ENCODE peak calls at places on chromosomes 12 and 14, in six cellular contexts. Y is IMR-90, J is astrocyte, U is GM23338, K is fibroblast of lung, W is RWPE2. Q is an unnamed sample.

GRCh38 chr12:53414756-53415417 is 8.8 kb upstream of the AMHR2 start:
- DNase-seq in Y (no peak), J (no peak), U (no peak), K (no peak), W (no peak), Q (no peak)

GRCh38 chr12:99732121-99732520 is 84.6 kb downstream of the GARIN6 start:
- DNase-seq in Y (no peak), J (no peak), U (no peak), K (no peak), W (no peak), Q (no peak)

GRCh38 chr14:99604766-99605298 is 825 bp upstream of the CCDC85C start:
- DNase-seq in Y (peak; percentile 33), J (peak; percentile 14), U (peak; percentile 60), K (peak; percentile 48), W (no peak), Q (no peak)

GRCh38 chr12:29070309-29070708 is 78.8 kb upstream of the FAR2 start:
- DNase-seq in Y (no peak), J (no peak), U (peak; percentile 60), K (no peak), W (no peak), Q (no peak)

GRCh38 chr14:51517116-51517515 is 134.6 kb upstream of the FRMD6 start:
- DNase-seq in Y (no peak), J (no peak), U (no peak), K (no peak), W (no peak), Q (no peak)

GRCh38 chr12:88578274-88578673 is 2.0 kb downstream of the KITLG start:
- DNase-seq in Y (no peak), J (peak; percentile 39), U (no peak), K (peak; percentile 53), W (no peak), Q (no peak)

GRCh38 chr12:2053675-2054070 is 886 bp downstream of the CACNA1C start:
- DNase-seq in Y (no peak), J (no peak), U (peak; percentile 50), K (no peak), W (no peak), Q (no peak)

GRCh38 chr12:115176741-115177400 is 492.9 kb upstream of the TBX3 start:
- DNase-seq in Y (no peak), J (peak; percentile 41), U (no peak), K (peak; percentile 45), W (no peak), Q (no peak)

GRCh38 chr12:7716391-7716790 is 5.2 kb downstream of the DPPA3 start:
- DNase-seq in Y (no peak), J (no peak), U (peak; percentile 59), K (no peak), W (no peak), Q (no peak)

GRCh38 chr14:21382886-21383847 is 652 bp downstream of the SUPT16H start:
- DNase-seq in Y (peak; percentile 51), J (peak; percentile 54), U (peak; percentile 57), K (peak; percentile 64), W (peak; percentile 78), Q (no peak)

GRCh38 chr12:127241056-127241830 is 1025.7 kb upstream of the TMEM132C start:
- DNase-seq in Y (no peak), J (peak; percentile 87), U (no peak), K (peak; percentile 89), W (peak; percentile 85), Q (no peak)

GRCh38 chr12:39442895-39443703 is at the start of gene KIF21A:
- DNase-seq in Y (peak; percentile 61), J (peak; percentile 81), U (peak; percentile 90), K (peak; percentile 91), W (peak; percentile 89), Q (peak; percentile 55)
- TF ChIP-seq CTCF in Y (peak; percentile 45), J (no peak), U (peak; percentile 20), K (peak; percentile 33), W (peak; percentile 52), Q (peak; percentile 39)

DNA sequence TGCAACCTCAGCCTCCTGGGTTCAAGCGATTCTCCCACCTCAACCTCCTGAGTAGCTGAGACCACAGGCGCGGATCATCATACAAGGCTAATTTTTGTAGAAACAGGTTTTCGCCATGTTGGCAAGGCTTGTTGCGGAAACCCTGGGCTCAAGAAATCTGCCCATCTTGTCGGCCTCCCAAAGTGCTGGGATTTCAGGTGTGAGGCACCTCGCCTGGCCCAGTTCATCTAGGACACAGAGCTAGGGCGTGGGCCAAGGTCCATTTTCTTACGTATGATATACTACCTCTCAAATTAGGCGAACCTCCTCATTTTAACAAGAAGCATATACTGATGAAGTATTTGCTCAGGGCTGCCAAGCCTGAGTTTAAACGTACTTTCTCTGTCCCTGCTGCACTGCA is 2.1 kb downstream of the RPS29 start:
- DNase-seq in Y (no peak), J (no peak), U (no peak), K (no peak), W (no peak), Q (no peak)
- H3K4me3 ChIP-seq in Y (peak overlapping the region; percentile 2), J (peak overlapping the region; percentile 97), U (peak overlapping the region; percentile 98), K (peak overlapping the region; percentile 96), W (peak overlapping the region; percentile 83), Q (no peak overlapping the region)

DNA sequence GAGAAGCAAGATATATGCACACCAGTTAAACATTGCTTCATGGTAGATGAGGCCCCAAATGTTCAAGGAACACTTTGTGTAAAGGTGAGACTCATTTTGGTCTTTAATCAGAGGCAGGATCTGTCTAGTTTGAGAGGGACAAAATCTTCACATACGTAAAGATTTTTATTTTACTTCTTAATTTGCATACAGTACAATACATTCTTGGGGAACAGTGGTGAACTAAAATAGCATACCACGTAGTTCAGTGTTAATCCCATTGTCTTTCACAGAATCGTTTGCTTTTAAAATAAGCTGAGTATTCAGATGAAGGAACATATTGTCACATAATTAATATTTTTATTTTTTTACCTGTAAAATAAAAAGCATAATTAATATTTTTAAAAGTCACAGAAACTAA is 43.3 kb downstream of the GPATCH2L start:
- DNase-seq in Y (no peak), J (no peak), U (no peak), K (no peak), W (no peak), Q (no peak)
- H3K36me3 ChIP-seq in Y (peaks cover 21% of the 10 kb centered on the region), J (peaks cover 50% of the 10 kb centered on the region), U (peaks cover 29% of the 10 kb centered on the region), K (peaks cover 5% of the 10 kb centered on the region), W (peaks cover 96% of the 10 kb centered on the region), Q (peaks cover 9% of the 10 kb centered on the region)

DNA sequence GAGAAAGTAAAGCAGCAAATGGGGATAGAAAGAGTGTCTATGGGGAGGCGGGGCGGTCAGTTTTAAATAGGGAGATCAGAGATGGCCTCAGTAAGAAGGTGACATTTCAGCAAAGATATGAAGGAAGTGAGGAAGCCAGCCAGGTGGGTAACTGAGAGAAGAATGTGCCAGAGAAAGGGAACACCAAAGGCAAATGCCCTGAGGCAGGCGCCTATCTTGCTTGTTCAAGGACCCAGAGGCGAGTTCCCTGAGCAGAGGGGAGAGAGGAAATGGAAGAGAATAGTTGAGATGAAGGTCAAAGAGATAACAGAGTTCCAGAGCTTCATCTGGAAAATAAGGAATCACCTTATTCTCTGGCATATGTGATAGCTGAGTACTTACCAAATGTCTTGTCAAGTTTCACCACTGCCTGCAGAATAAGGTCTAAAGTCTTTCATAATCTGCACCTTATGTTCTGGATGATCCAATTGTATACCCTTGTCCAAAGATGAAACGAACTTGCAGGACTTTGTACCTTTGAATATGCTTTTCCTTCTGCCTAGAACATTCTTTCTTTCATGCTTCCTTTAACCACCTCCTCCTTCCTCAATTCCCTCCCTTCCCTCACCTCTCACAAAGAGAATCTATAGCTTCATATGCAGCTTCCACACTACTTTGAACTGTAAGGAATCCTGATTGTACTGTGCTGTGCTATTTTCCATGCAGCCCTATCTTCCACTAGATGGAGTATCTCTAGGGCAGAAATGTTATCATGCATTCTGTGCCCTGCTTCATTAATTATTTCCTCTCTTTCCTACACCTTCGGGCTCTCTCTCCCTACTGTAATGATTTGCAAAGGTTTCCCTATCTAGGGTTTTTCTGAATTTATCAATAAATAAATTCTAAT is 38.5 kb downstream of the GNPTAB start:
- DNase-seq in Y (no peak), J (no peak), U (peak; percentile 17), K (no peak), W (no peak), Q (no peak)
- TF ChIP-seq CTCF in Y (peak; percentile 18), J (peak; percentile 25), U (peak; percentile 40), K (peak; percentile 20), W (peak; percentile 24), Q (peak; percentile 32)

GRCh38 chr12:27802511-27802910 is 22.5 kb upstream of the MANSC4 start:
- DNase-seq in Y (no peak), J (no peak), U (no peak), K (no peak), W (no peak), Q (no peak)
- H3K4me3 ChIP-seq in Y (no peak overlapping the region), J (no peak overlapping the region), U (no peak overlapping the region), K (no peak overlapping the region), W (no peak overlapping the region), Q (no peak overlapping the region)

GRCh38 chr12:132109741-132110140 is 34.4 kb downstream of the DDX51 start:
- DNase-seq in Y (peak; percentile 24), J (no peak), U (no peak), K (no peak), W (no peak), Q (no peak)

GRCh38 chr12:132105467-132105866 is 38.7 kb downstream of the DDX51 start:
- DNase-seq in Y (no peak), J (no peak), U (no peak), K (no peak), W (no peak), Q (no peak)

GRCh38 chr12:132110677-132111076 is 33.4 kb downstream of the DDX51 start:
- DNase-seq in Y (no peak), J (no peak), U (no peak), K (no peak), W (no peak), Q (no peak)

GRCh38 chr12:132106921-132107320 is 37.2 kb downstream of the DDX51 start:
- DNase-seq in Y (peak; percentile 59), J (no peak), U (no peak), K (no peak), W (no peak), Q (peak; percentile 28)

DNA sequence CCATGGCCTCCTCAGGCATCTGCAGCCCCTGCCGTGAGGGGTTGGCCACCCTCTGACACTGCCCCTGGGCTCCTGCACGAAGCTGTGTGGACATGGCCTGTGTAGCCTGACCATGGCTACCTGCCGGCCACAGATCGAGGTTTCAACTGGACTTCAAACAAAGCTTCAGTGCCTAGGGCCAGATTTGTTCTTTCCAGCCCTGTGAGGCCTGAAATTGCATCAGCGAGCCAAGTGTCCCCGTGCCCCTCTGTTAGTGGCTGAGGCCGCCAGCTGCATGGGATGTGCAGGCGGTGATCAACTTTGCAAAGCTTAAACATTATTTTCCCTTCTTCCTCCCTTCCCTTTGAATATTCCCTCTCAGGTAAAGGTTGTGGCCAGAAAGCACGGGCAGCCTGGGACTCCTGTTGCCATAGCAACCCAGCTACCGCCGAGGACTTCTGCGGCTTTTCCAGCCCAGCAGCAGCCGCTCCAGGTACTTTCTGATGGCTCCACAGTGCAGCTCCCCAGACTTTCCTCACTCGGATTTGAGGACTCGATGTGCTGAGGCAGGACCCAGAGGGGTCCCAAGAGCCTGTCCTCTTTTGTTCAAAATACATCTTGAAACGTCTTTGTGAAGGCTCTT is 35.8 kb downstream of the DDX51 start:
- DNase-seq in Y (no peak), J (no peak), U (peak; percentile 72), K (no peak), W (no peak), Q (no peak)
- H3K36me3 ChIP-seq in Y (peaks cover 19% of the 10 kb centered on the region), J (peaks cover 8% of the 10 kb centered on the region), U (peaks cover 6% of the 10 kb centered on the region), K (peaks cover 15% of the 10 kb centered on the region), W (peaks cover 32% of the 10 kb centered on the region), Q (peaks cover 14% of the 10 kb centered on the region)